ENCODE peak calls at places on chromosome 6, in seven cellular contexts. One of them, this sample, is unnamed.

GRCh38 chr6:44667668-44668390 is 280.3 kb downstream of the CDC5L start:
- DNase-seq in LoVo: peak; percentile 31
- DNase-seq in CD8-positive, alpha-beta memory T cell: peak; percentile 4
- DNase-seq in NCI-H524: peak; percentile 48
- DNase-seq in fibroblast of villous mesenchyme: no peak
- DNase-seq in stimulated activated CD8-positive, alpha-beta memory T cell treated with anti-CD3 and anti-CD28 coated beads, Interleukin-15, amount 100 ng/mL, for 1 hour: no peak
- DNase-seq in activated naive CD4-positive, alpha-beta T cell treated with anti-CD3 and anti-CD28 coated beads, Interleukin-2, amount 50 U/mL, for 16 hours: peak; percentile 42
- DNase-seq in this sample: peak; percentile 72

GRCh38 chr6:151387581-151387980 is 3.8 kb downstream of the ZBTB2 start:
- DNase-seq in NCI-H524: no peak
- DNase-seq in fibroblast of villous mesenchyme: peak; percentile 41
- DNase-seq in LoVo: no peak
- DNase-seq in CD8-positive, alpha-beta memory T cell: no peak
- DNase-seq in activated naive CD4-positive, alpha-beta T cell treated with anti-CD3 and anti-CD28 coated beads, Interleukin-2, amount 50 U/mL, for 16 hours: no peak
- DNase-seq in stimulated activated CD8-positive, alpha-beta memory T cell treated with anti-CD3 and anti-CD28 coated beads, Interleukin-15, amount 100 ng/mL, for 1 hour: no peak
- DNase-seq in this sample: no peak

GRCh38 chr6:161575508-161576254 is 301.8 kb upstream of the AGPAT4 start:
- DNase-seq in LoVo: no peak
- DNase-seq in CD8-positive, alpha-beta memory T cell: no peak
- DNase-seq in activated naive CD4-positive, alpha-beta T cell treated with anti-CD3 and anti-CD28 coated beads, Interleukin-2, amount 50 U/mL, for 16 hours: no peak
- DNase-seq in stimulated activated CD8-positive, alpha-beta memory T cell treated with anti-CD3 and anti-CD28 coated beads, Interleukin-15, amount 100 ng/mL, for 1 hour: no peak
- DNase-seq in fibroblast of villous mesenchyme: no peak
- DNase-seq in NCI-H524: peak; percentile 21
- DNase-seq in this sample: no peak

GRCh38 chr6:20180935-20181334 is 31.3 kb downstream of the MBOAT1 start:
- DNase-seq in activated naive CD4-positive, alpha-beta T cell treated with anti-CD3 and anti-CD28 coated beads, Interleukin-2, amount 50 U/mL, for 16 hours: no peak
- DNase-seq in LoVo: no peak
- DNase-seq in fibroblast of villous mesenchyme: no peak
- DNase-seq in stimulated activated CD8-positive, alpha-beta memory T cell treated with anti-CD3 and anti-CD28 coated beads, Interleukin-15, amount 100 ng/mL, for 1 hour: no peak
- DNase-seq in CD8-positive, alpha-beta memory T cell: no peak
- DNase-seq in NCI-H524: no peak
- DNase-seq in this sample: no peak

GRCh38 chr6:160013987-160014868 is 45.3 kb downstream of the IGF2R start:
- DNase-seq in stimulated activated CD8-positive, alpha-beta memory T cell treated with anti-CD3 and anti-CD28 coated beads, Interleukin-15, amount 100 ng/mL, for 1 hour: no peak
- DNase-seq in CD8-positive, alpha-beta memory T cell: no peak
- DNase-seq in activated naive CD4-positive, alpha-beta T cell treated with anti-CD3 and anti-CD28 coated beads, Interleukin-2, amount 50 U/mL, for 16 hours: no peak
- DNase-seq in fibroblast of villous mesenchyme: no peak
- DNase-seq in NCI-H524: no peak
- DNase-seq in LoVo: no peak
- DNase-seq in this sample: peak; percentile 81

GRCh38 chr6:169959129-169960002 is 207.9 kb downstream of the ERMARD start:
- DNase-seq in activated naive CD4-positive, alpha-beta T cell treated with anti-CD3 and anti-CD28 coated beads, Interleukin-2, amount 50 U/mL, for 16 hours: peak; percentile 65
- DNase-seq in LoVo: no peak
- DNase-seq in fibroblast of villous mesenchyme: no peak
- DNase-seq in stimulated activated CD8-positive, alpha-beta memory T cell treated with anti-CD3 and anti-CD28 coated beads, Interleukin-15, amount 100 ng/mL, for 1 hour: peak; percentile 14
- DNase-seq in NCI-H524: peak; percentile 88
- DNase-seq in CD8-positive, alpha-beta memory T cell: peak; percentile 44
- DNase-seq in this sample: no peak

GRCh38 chr6:124795879-124796838 is 166.1 kb upstream of the RNF217 start:
- DNase-seq in NCI-H524: peak; percentile 52
- DNase-seq in CD8-positive, alpha-beta memory T cell: no peak
- DNase-seq in LoVo: no peak
- DNase-seq in stimulated activated CD8-positive, alpha-beta memory T cell treated with anti-CD3 and anti-CD28 coated beads, Interleukin-15, amount 100 ng/mL, for 1 hour: no peak
- DNase-seq in activated naive CD4-positive, alpha-beta T cell treated with anti-CD3 and anti-CD28 coated beads, Interleukin-2, amount 50 U/mL, for 16 hours: no peak
- DNase-seq in fibroblast of villous mesenchyme: peak; percentile 15
- DNase-seq in this sample: peak; percentile 36

GRCh38 chr6:168368063-168368835 is 48.7 kb upstream of the DACT2 start:
- DNase-seq in CD8-positive, alpha-beta memory T cell: no peak
- DNase-seq in fibroblast of villous mesenchyme: no peak
- DNase-seq in activated naive CD4-positive, alpha-beta T cell treated with anti-CD3 and anti-CD28 coated beads, Interleukin-2, amount 50 U/mL, for 16 hours: no peak
- DNase-seq in LoVo: no peak
- DNase-seq in NCI-H524: no peak
- DNase-seq in stimulated activated CD8-positive, alpha-beta memory T cell treated with anti-CD3 and anti-CD28 coated beads, Interleukin-15, amount 100 ng/mL, for 1 hour: no peak
- DNase-seq in this sample: no peak

GRCh38 chr6:117548797-117549301 is 53.5 kb downstream of the GOPC start:
- DNase-seq in activated naive CD4-positive, alpha-beta T cell treated with anti-CD3 and anti-CD28 coated beads, Interleukin-2, amount 50 U/mL, for 16 hours: peak; percentile 16
- DNase-seq in CD8-positive, alpha-beta memory T cell: peak; percentile 62
- DNase-seq in fibroblast of villous mesenchyme: peak; percentile 73
- DNase-seq in LoVo: peak; percentile 6
- DNase-seq in stimulated activated CD8-positive, alpha-beta memory T cell treated with anti-CD3 and anti-CD28 coated beads, Interleukin-15, amount 100 ng/mL, for 1 hour: no peak
- DNase-seq in NCI-H524: no peak
- DNase-seq in this sample: peak; percentile 79

GRCh38 chr6:93407186-93407585 is 12.2 kb downstream of the EPHA7 start:
- DNase-seq in stimulated activated CD8-positive, alpha-beta memory T cell treated with anti-CD3 and anti-CD28 coated beads, Interleukin-15, amount 100 ng/mL, for 1 hour: no peak
- DNase-seq in CD8-positive, alpha-beta memory T cell: no peak
- DNase-seq in fibroblast of villous mesenchyme: peak; percentile 11
- DNase-seq in NCI-H524: peak; percentile 21
- DNase-seq in LoVo: no peak
- DNase-seq in activated naive CD4-positive, alpha-beta T cell treated with anti-CD3 and anti-CD28 coated beads, Interleukin-2, amount 50 U/mL, for 16 hours: no peak
- DNase-seq in this sample: peak; percentile 70

GRCh38 chr6:143806282-143807102 is 36.6 kb upstream of the LTV1 start:
- DNase-seq in CD8-positive, alpha-beta memory T cell: no peak
- DNase-seq in stimulated activated CD8-positive, alpha-beta memory T cell treated with anti-CD3 and anti-CD28 coated beads, Interleukin-15, amount 100 ng/mL, for 1 hour: peak; percentile 2
- DNase-seq in fibroblast of villous mesenchyme: peak; percentile 95
- DNase-seq in NCI-H524: no peak
- DNase-seq in LoVo: no peak
- DNase-seq in activated naive CD4-positive, alpha-beta T cell treated with anti-CD3 and anti-CD28 coated beads, Interleukin-2, amount 50 U/mL, for 16 hours: peak; percentile 81
- DNase-seq in this sample: peak; percentile 80

This sample was measured in LHCN-M2.